ENCODE peak calls at places on chromosomes 13 and 19, in seven cellular contexts. E is endothelial cell, R is astrocyte of the spinal cord, G is choroid plexus epithelial cell, D is AG09309, W is lower leg skin, I is lung. X is an unnamed sample.

GRCh38 chr13:24281188-24282008 is 28.0 kb upstream of the C1QTNF9 start:
- DNase-seq in E (no peak), R (no peak), G (no peak), D (no peak), W (no peak), I (no peak), X (no peak)

GRCh38 chr13:25372275-25373081 is 704 bp downstream of the ATP8A2 start:
- DNase-seq in E (no peak), R (no peak), G (no peak), D (no peak), W (no peak), I (no peak), X (no peak)

GRCh38 chr13:93996471-93996870 is 483.0 kb downstream of the DCT start:
- DNase-seq in E (no peak), R (peak; percentile 83), G (peak; percentile 67), D (no peak), W (no peak), I (no peak), X (no peak)

GRCh38 chr19:50821248-50821612 is 2.4 kb downstream of the KLK1 start:
- DNase-seq in E (no peak), R (no peak), G (no peak), D (no peak), W (no peak), I (no peak), X (no peak)

GRCh38 chr13:67416047-67416925 is 186.2 kb upstream of the PCDH9 start:
- DNase-seq in E (peak; percentile 69), R (peak; percentile 39), G (peak; percentile 80), D (no peak), W (no peak), I (no peak), X (no peak)

GRCh38 chr13:27704681-27705080 is 83.0 kb downstream of the POLR1D start:
- DNase-seq in E (no peak), R (no peak), G (peak; percentile 19), D (no peak), W (no peak), I (no peak), X (no peak)

GRCh38 chr19:40799558-40800338 is 757 bp downstream of the EGLN2 start:
- DNase-seq in E (peak; percentile 57), R (no peak), G (peak; percentile 42), D (no peak), W (peak; percentile 92), I (peak; percentile 63), X (no peak)

GRCh38 chr13:49810825-49811526 is 18.5 kb upstream of the KPNA3 start:
- DNase-seq in E (no peak), R (no peak), G (peak; percentile 56), D (no peak), W (no peak), I (no peak), X (no peak)

GRCh38 chr13:46648166-46648607 is 95.2 kb downstream of the LRCH1 start:
- DNase-seq in E (no peak), R (no peak), G (peak; percentile 62), D (no peak), W (no peak), I (no peak), X (no peak)

GRCh38 chr19:47766359-47766620 is 12.2 kb upstream of the SELENOW start:
- DNase-seq in E (no peak), R (no peak), G (no peak), D (no peak), W (no peak), I (no peak), X (no peak)

GRCh38 chr19:52028027-52028779 is at the start of gene ZNF614:
- DNase-seq in E (peak; percentile 87), R (peak; percentile 91), G (peak; percentile 84), D (peak; percentile 52), W (peak; percentile 97), I (peak; percentile 86), X (peak; percentile 68)

GRCh38 chr19:52234406-52234805 is 35.0 kb upstream of the ZNF766 start:
- DNase-seq in E (no peak), R (no peak), G (no peak), D (no peak), W (no peak), I (no peak), X (no peak)

GRCh38 chr13:112812306-112813034 is 122.6 kb downstream of the ATP11A start:
- DNase-seq in E (no peak), R (no peak), G (no peak), D (no peak), W (peak; percentile 77), I (no peak), X (no peak)

DNA sequence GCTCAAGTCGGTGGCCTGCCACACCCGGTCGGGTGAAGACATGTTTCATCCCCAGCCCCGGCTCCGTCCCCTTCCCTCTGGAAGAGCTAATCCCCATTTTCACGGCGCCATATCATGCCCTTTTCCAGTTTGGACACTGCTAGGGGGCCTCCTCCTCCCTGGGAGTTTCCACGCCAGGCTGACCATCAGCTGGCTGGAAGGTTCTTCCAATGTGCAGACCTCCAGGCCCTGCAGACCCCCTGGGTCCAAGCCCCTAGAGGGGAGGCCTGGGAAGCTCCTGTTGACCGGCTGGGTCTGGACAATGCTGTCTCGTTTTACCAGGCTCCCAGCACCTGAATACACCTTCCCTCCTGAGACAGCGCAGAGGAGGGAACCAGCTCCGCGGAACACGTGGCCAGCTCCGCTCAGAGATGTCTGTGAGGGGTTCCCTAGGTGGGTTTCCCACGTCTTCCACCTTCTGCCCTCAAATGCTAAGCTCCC is 44.7 kb upstream of the RANBP3 start:
- DNase-seq in E (no peak), R (no peak), G (no peak), D (no peak), W (no peak), I (no peak), X (no peak)
- TF ChIP-seq CTCF in E (peak; percentile 41), R (no peak), G (no peak), D (no peak), W (no peak), I (no peak), X (no peak)

GRCh38 chr13:103140001-103140671 is 73.9 kb upstream of the SLC10A2 start:
- DNase-seq in E (peak; percentile 30), R (peak; percentile 2), G (peak; percentile 57), D (no peak), W (no peak), I (no peak), X (no peak)
- TF ChIP-seq CTCF in E (peak; percentile 68), R (peak; percentile 34), G (peak; percentile 68), D (no peak), W (no peak), I (no peak), X (no peak)

DNA sequence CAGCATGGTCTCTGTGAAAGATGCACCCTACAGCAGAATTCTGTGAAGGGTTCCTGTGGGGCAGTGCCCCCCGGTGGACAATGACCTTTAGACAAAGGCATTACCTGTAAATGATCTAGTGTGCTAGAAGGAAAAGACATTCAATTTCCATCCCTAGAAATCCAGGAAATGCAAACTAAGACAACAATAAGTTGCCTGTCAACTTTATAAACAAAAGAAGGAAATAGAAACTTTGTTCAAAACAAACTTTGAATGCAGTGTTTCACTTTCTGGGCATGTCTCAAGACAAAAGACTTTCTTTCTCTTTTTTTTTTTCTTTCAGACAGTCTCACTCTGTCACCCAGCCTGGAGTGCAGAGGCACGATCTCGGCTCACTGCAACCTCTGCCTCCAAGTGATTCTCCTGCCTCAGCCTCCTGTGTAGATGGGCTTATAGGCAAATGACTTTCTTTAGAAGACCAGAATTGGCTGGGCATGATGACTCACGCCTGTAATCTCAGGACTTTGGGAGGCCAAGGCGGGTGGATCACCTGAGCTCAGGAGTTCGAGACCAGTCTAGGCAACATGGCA is 15.5 kb downstream of the TEX101 start:
- DNase-seq in E (peak; percentile 42), R (no peak), G (no peak), D (no peak), W (no peak), I (no peak), X (no peak)
- TF ChIP-seq CTCF in E (peak; percentile 42), R (no peak), G (no peak), D (no peak), W (no peak), I (no peak), X (no peak)

DNA sequence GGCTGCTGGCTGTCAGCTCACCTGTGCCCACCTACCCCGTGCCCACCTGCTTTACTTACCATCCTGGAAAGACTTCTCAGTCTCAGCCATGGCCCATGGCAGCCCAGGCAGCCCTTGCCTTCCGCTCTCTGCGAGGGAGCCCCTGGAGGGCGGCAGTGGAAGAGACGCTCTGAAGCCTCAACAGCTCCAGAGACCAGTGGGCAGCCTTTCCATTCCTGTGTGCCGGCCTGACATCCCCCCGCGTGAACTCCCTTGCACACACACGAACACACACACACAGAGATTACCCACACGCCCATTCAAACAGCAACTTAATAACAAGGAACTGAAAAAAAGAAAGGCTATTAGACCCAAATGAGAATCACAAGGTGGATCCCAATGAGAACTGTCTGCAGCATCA is 14.2 kb upstream of the RASA3 start:
- DNase-seq in E (peak; percentile 53), R (no peak), G (peak; percentile 26), D (no peak), W (peak; percentile 81), I (no peak), X (no peak)
- TF ChIP-seq CTCF in E (no peak), R (peak; percentile 35), G (peak; percentile 58), D (peak; percentile 29), W (no peak), I (no peak), X (no peak)